ENCODE peak calls at places on chromosome 13, in eight cellular contexts. One of them, this sample, is unnamed.

GRCh38 chr13:38348890-38349289 is 761 bp upstream of the UFM1 start:
- DNase-seq in GM23248: peak
- DNase-seq in DMS153: peak
- DNase-seq in tibial nerve: no peak
- DNase-seq in choroid plexus epithelial cell: peak
- DNase-seq in NCI-H1105: no peak
- DNase-seq in smooth muscle cell of the brain vasculature: peak
- DNase-seq in PC-3: peak
- DNase-seq in this sample: peak

GRCh38 chr13:35796627-35797026 is 320.1 kb upstream of the MAB21L1 start:
- DNase-seq in choroid plexus epithelial cell: no peak
- DNase-seq in PC-3: no peak
- DNase-seq in GM23248: peak
- DNase-seq in NCI-H1105: no peak
- DNase-seq in DMS153: no peak
- DNase-seq in smooth muscle cell of the brain vasculature: no peak
- DNase-seq in tibial nerve: no peak
- DNase-seq in this sample: no peak

GRCh38 chr13:61706899-61707298 is 291.2 kb upstream of the PCDH20 start:
- DNase-seq in NCI-H1105: no peak
- DNase-seq in tibial nerve: no peak
- DNase-seq in GM23248: no peak
- DNase-seq in DMS153: no peak
- DNase-seq in smooth muscle cell of the brain vasculature: no peak
- DNase-seq in choroid plexus epithelial cell: no peak
- DNase-seq in PC-3: no peak
- DNase-seq in this sample: no peak

GRCh38 chr13:24356270-24356669 is 46.9 kb downstream of the C1QTNF9 start:
- DNase-seq in NCI-H1105: no peak
- DNase-seq in choroid plexus epithelial cell: no peak
- DNase-seq in PC-3: no peak
- DNase-seq in tibial nerve: no peak
- DNase-seq in smooth muscle cell of the brain vasculature: no peak
- DNase-seq in DMS153: no peak
- DNase-seq in GM23248: no peak
- DNase-seq in this sample: no peak

GRCh38 chr13:48210178-48210577 is 22.8 kb upstream of the ITM2B start:
- DNase-seq in GM23248: peak
- DNase-seq in smooth muscle cell of the brain vasculature: no peak
- DNase-seq in choroid plexus epithelial cell: peak
- DNase-seq in tibial nerve: no peak
- DNase-seq in DMS153: no peak
- DNase-seq in PC-3: peak
- DNase-seq in NCI-H1105: no peak
- DNase-seq in this sample: peak

GRCh38 chr13:99132295-99132835 is 68.3 kb upstream of the UBAC2 start:
- DNase-seq in GM23248: no peak
- DNase-seq in PC-3: no peak
- DNase-seq in choroid plexus epithelial cell: no peak
- DNase-seq in tibial nerve: no peak
- DNase-seq in NCI-H1105: no peak
- DNase-seq in DMS153: no peak
- DNase-seq in smooth muscle cell of the brain vasculature: no peak
- DNase-seq in this sample: no peak

GRCh38 chr13:110319397-110319773 is 12.3 kb downstream of the COL4A2 start:
- DNase-seq in tibial nerve: no peak
- DNase-seq in NCI-H1105: no peak
- DNase-seq in DMS153: no peak
- DNase-seq in PC-3: no peak
- DNase-seq in smooth muscle cell of the brain vasculature: no peak
- DNase-seq in choroid plexus epithelial cell: no peak
- DNase-seq in GM23248: no peak
- DNase-seq in this sample: no peak

GRCh38 chr13:99528547-99528946 is 27.3 kb downstream of the TM9SF2 start:
- DNase-seq in DMS153: no peak
- DNase-seq in tibial nerve: no peak
- DNase-seq in smooth muscle cell of the brain vasculature: no peak
- DNase-seq in NCI-H1105: no peak
- DNase-seq in GM23248: no peak
- DNase-seq in PC-3: peak
- DNase-seq in choroid plexus epithelial cell: peak
- DNase-seq in this sample: peak

GRCh38 chr13:33096886-33097610 is 80.8 kb downstream of the KL start:
- DNase-seq in GM23248: no peak
- DNase-seq in choroid plexus epithelial cell: no peak
- DNase-seq in tibial nerve: no peak
- DNase-seq in DMS153: no peak
- DNase-seq in NCI-H1105: no peak
- DNase-seq in smooth muscle cell of the brain vasculature: no peak
- DNase-seq in PC-3: no peak
- DNase-seq in this sample: no peak

GRCh38 chr13:31733066-31733465 is 6.3 kb upstream of the RXFP2 start:
- DNase-seq in NCI-H1105: no peak
- DNase-seq in GM23248: no peak
- DNase-seq in DMS153: no peak
- DNase-seq in choroid plexus epithelial cell: no peak
- DNase-seq in tibial nerve: no peak
- DNase-seq in PC-3: no peak
- DNase-seq in smooth muscle cell of the brain vasculature: no peak
- DNase-seq in this sample: no peak

GRCh38 chr13:112734696-112735547 is 45.1 kb downstream of the ATP11A start:
- DNase-seq in tibial nerve: no peak
- DNase-seq in GM23248: no peak
- DNase-seq in PC-3: no peak
- DNase-seq in NCI-H1105: no peak
- DNase-seq in choroid plexus epithelial cell: no peak
- DNase-seq in DMS153: no peak
- DNase-seq in smooth muscle cell of the brain vasculature: no peak
- DNase-seq in this sample: no peak

GRCh38 chr13:41263261-41263971 is at the start of gene MTRF1:
- DNase-seq in tibial nerve: peak
- DNase-seq in GM23248: peak
- DNase-seq in DMS153: peak
- DNase-seq in NCI-H1105: peak
- DNase-seq in smooth muscle cell of the brain vasculature: peak
- DNase-seq in choroid plexus epithelial cell: peak
- DNase-seq in PC-3: peak
- DNase-seq in this sample: peak

GRCh38 chr13:18212873-18213272 is 968.8 kb downstream of the TUBA3C start:
- DNase-seq in smooth muscle cell of the brain vasculature: no peak
- DNase-seq in GM23248: no peak
- DNase-seq in tibial nerve: peak
- DNase-seq in DMS153: no peak
- DNase-seq in NCI-H1105: no peak
- DNase-seq in PC-3: no peak
- DNase-seq in choroid plexus epithelial cell: peak
- DNase-seq in this sample: no peak

GRCh38 chr13:42875448-42876269 is 94.3 kb downstream of the FAM216B start:
- DNase-seq in DMS153: no peak
- DNase-seq in NCI-H1105: no peak
- DNase-seq in tibial nerve: no peak
- DNase-seq in PC-3: no peak
- DNase-seq in choroid plexus epithelial cell: peak
- DNase-seq in smooth muscle cell of the brain vasculature: no peak
- DNase-seq in GM23248: peak
- DNase-seq in this sample: no peak

GRCh38 chr13:58376775-58377174 is 745.2 kb downstream of the PCDH17 start:
- DNase-seq in NCI-H1105: no peak
- DNase-seq in choroid plexus epithelial cell: no peak
- DNase-seq in DMS153: no peak
- DNase-seq in smooth muscle cell of the brain vasculature: no peak
- DNase-seq in PC-3: no peak
- DNase-seq in GM23248: no peak
- DNase-seq in tibial nerve: no peak
- DNase-seq in this sample: no peak